ENCODE peak calls at places on chromosomes 13 and 19, in seven cellular contexts. Z is hepatocyte; N is AG04450; G is cardiac muscle cell; R is CD4-positive, alpha-beta T cell; D is body of pancreas; F is OCI-LY7. Q is an unnamed sample.

GRCh38 chr13:51230473-51231105 is 8.4 kb downstream of the FAM124A start:
- DNase-seq in Z (peak), N (no peak), G (peak), R (no peak), D (peak), F (no peak), Q (no peak)

GRCh38 chr19:16702123-16702522 is 17.5 kb upstream of the NWD1 start:
- DNase-seq in Z (peak), N (peak), G (peak), R (no peak), D (no peak), F (no peak), Q (no peak)

GRCh38 chr19:2561895-2562294 is 86.0 kb downstream of the GADD45B start:
- DNase-seq in Z (no peak), N (no peak), G (no peak), R (peak), D (no peak), F (peak), Q (no peak)

GRCh38 chr13:58992478-58993042 is 1171.2 kb downstream of the DIAPH3 start:
- DNase-seq in Z (no peak), N (no peak), G (no peak), R (no peak), D (no peak), F (no peak), Q (no peak)

GRCh38 chr13:91154954-91155353 is 192.5 kb upstream of the MIR17HG start:
- DNase-seq in Z (no peak), N (no peak), G (no peak), R (no peak), D (no peak), F (no peak), Q (no peak)

GRCh38 chr19:48487944-48488343 is 18.8 kb downstream of the CYTH2 start:
- DNase-seq in Z (no peak), N (no peak), G (no peak), R (no peak), D (peak), F (no peak), Q (no peak)

GRCh38 chr19:42152285-42152684 is 20.0 kb upstream of the POU2F2 start:
- DNase-seq in Z (no peak), N (no peak), G (no peak), R (no peak), D (peak), F (no peak), Q (no peak)

GRCh38 chr19:4083677-4084546 is 17.2 kb upstream of the ZBTB7A start:
- DNase-seq in Z (peak), N (no peak), G (no peak), R (no peak), D (no peak), F (peak), Q (no peak)

GRCh38 chr19:31135841-31136240 is 213.4 kb downstream of the TSHZ3 start:
- DNase-seq in Z (no peak), N (no peak), G (no peak), R (no peak), D (no peak), F (no peak), Q (no peak)

GRCh38 chr13:37616131-37616530 is 17.6 kb upstream of the POSTN start:
- DNase-seq in Z (no peak), N (no peak), G (no peak), R (no peak), D (no peak), F (no peak), Q (no peak)

GRCh38 chr19:44925114-44925891 is 10.9 kb downstream of the APOC1 start:
- DNase-seq in Z (peak), N (no peak), G (no peak), R (no peak), D (peak), F (no peak), Q (no peak)

GRCh38 chr19:2820112-2820702 is 539 bp downstream of the ZNF554 start:
- DNase-seq in Z (peak), N (no peak), G (peak), R (no peak), D (no peak), F (peak), Q (no peak)

GRCh38 chr13:39451860-39452301 is 151.1 kb downstream of the LHFPL6 start:
- DNase-seq in Z (no peak), N (no peak), G (peak), R (no peak), D (peak), F (peak), Q (no peak)

GRCh38 chr13:59745395-59745788 is 418.3 kb downstream of the DIAPH3 start:
- DNase-seq in Z (peak), N (peak), G (no peak), R (no peak), D (no peak), F (no peak), Q (no peak)

GRCh38 chr13:33751151-33751550 is 66.8 kb upstream of the RFC3 start:
- DNase-seq in Z (no peak), N (no peak), G (no peak), R (no peak), D (no peak), F (no peak), Q (no peak)

GRCh38 chr13:106176103-106176502 is 359.4 kb downstream of the EFNB2 start:
- DNase-seq in Z (no peak), N (no peak), G (no peak), R (no peak), D (no peak), F (no peak), Q (no peak)

GRCh38 chr13:85806553-85807175 is 7.4 kb upstream of the SLITRK6 start:
- DNase-seq in Z (peak), N (peak), G (peak), R (no peak), D (no peak), F (peak), Q (no peak)

GRCh38 chr19:5621311-5621944 is 1.1 kb downstream of the SAFB2 start:
- DNase-seq in Z (no peak), N (no peak), G (no peak), R (no peak), D (no peak), F (no peak), Q (no peak)

GRCh38 chr19:34134190-34135032 is 37.9 kb upstream of the LSM14A start:
- DNase-seq in Z (peak), N (peak), G (peak), R (peak), D (peak), F (peak), Q (peak)

GRCh38 chr19:2962018-2962670 is 15.2 kb upstream of the TLE6 start:
- DNase-seq in Z (peak), N (peak), G (peak), R (peak), D (peak), F (peak), Q (no peak)

GRCh38 chr13:74132768-74133656 is 1.2 kb downstream of the KLF12 start:
- DNase-seq in Z (peak), N (no peak), G (peak), R (peak), D (no peak), F (peak), Q (peak)

GRCh38 chr13:98233127-98233526 is 56.1 kb upstream of the RNF113B start:
- DNase-seq in Z (no peak), N (no peak), G (no peak), R (no peak), D (no peak), F (no peak), Q (no peak)

GRCh38 chr13:112761701-112762689 is 72.2 kb downstream of the ATP11A start:
- DNase-seq in Z (peak), N (no peak), G (peak), R (no peak), D (no peak), F (no peak), Q (no peak)

GRCh38 chr13:109914111-109914510 is 127.7 kb upstream of the IRS2 start:
- DNase-seq in Z (no peak), N (no peak), G (no peak), R (no peak), D (no peak), F (no peak), Q (no peak)

GRCh38 chr13:61111529-61111928 is 304.1 kb downstream of the PCDH20 start:
- DNase-seq in Z (no peak), N (no peak), G (no peak), R (no peak), D (no peak), F (no peak), Q (no peak)

GRCh38 chr13:113187263-113187669 is 21.2 kb downstream of the PCID2 start:
- DNase-seq in Z (peak), N (peak), G (no peak), R (no peak), D (peak), F (no peak), Q (no peak)

GRCh38 chr13:61880576-61881283 is 465.1 kb upstream of the PCDH20 start:
- DNase-seq in Z (peak), N (no peak), G (peak), R (no peak), D (no peak), F (peak), Q (no peak)

GRCh38 chr13:93409001-93409400 is 182.4 kb downstream of the GPC6 start:
- DNase-seq in Z (no peak), N (no peak), G (no peak), R (no peak), D (no peak), F (no peak), Q (no peak)

GRCh38 chr19:43429395-43429794 is 14.7 kb downstream of the TEX101 start:
- DNase-seq in Z (no peak), N (no peak), G (no peak), R (no peak), D (no peak), F (no peak), Q (no peak)

GRCh38 chr13:49287995-49288394 is 40.3 kb downstream of the CDADC1 start:
- DNase-seq in Z (no peak), N (no peak), G (no peak), R (no peak), D (no peak), F (no peak), Q (no peak)

GRCh38 chr13:99756281-99756680 is 215.3 kb downstream of the ZIC5 start:
- DNase-seq in Z (no peak), N (no peak), G (no peak), R (no peak), D (no peak), F (no peak), Q (no peak)

GRCh38 chr19:2887391-2887914 is 13.3 kb upstream of the ZNF57 start:
- DNase-seq in Z (peak), N (peak), G (peak), R (no peak), D (peak), F (peak), Q (no peak)

GRCh38 chr19:44657211-44657921 is 13.7 kb downstream of the PVR start:
- DNase-seq in Z (peak), N (no peak), G (peak), R (peak), D (peak), F (peak), Q (peak)

GRCh38 chr13:114106991-114107685 is 25.3 kb downstream of the RASA3 start:
- DNase-seq in Z (no peak), N (no peak), G (no peak), R (no peak), D (peak), F (no peak), Q (no peak)

GRCh38 chr13:112171570-112171965 is 104.6 kb downstream of the SOX1 start:
- DNase-seq in Z (no peak), N (no peak), G (no peak), R (no peak), D (no peak), F (no peak), Q (no peak)

DNA sequence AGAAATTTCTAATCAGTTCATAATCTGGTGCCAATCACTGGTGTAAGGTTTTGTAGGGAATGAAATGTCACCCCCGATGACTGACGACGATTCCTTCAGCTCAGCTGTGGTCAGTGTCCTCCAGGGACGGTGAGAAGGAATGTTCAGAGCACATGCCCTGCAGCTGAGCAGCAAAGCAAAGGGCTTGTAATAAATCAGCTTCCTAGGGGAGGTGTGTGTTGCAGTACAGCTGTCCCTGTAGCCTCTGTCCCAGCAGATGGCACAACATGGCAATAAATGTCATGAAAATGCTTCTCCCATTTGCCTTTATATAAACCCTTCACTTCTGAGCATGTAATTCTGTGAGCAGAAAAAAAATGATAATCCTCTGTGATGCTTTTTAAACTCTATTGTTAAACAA is 102.4 kb downstream of the FAM216B start:
- DNase-seq in Z (peak), N (no peak), G (peak), R (no peak), D (peak), F (no peak), Q (no peak)
- TF ChIP-seq CTCF in Z (peak), N (no peak), G (no peak), R (no peak), D (no peak), F (no peak), Q (no peak)

GRCh38 chr13:42354246-42355117 is 82.5 kb downstream of the AKAP11 start:
- DNase-seq in Z (peak), N (peak), G (peak), R (peak), D (no peak), F (peak), Q (no peak)
- TF ChIP-seq CTCF in Z (peak), N (peak), G (peak), R (no peak), D (no peak), F (no peak), Q (no peak)

DNA sequence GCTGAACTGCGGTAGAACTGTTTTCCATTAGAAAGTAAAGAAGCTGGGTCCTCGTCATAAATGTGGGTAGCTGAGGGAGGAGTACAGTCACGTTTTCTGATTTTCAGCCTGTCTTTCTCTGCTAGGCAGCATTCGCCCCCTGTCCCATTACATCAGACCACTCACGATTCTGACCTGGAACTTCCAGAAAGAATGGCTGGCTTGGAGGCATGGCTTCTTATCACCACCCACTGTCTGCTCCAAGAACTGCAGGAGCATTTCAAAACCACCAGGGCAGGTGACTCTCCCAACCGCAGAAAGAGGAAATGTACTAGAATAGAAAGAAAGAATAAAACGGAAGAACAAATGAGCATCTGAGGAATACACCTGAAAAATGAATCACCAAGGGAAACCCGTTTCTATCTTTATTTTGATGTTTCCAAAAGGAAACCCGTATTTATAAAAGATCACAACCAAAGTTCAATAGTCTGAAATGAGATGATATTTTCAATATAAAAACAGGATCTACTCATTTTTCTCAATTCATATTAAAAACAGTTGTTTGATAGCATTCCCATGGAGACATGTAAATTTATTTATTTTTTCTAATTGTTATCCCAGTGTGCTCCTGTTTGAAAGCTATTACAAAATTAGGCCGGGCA is 22.1 kb upstream of the POMP start:
- DNase-seq in Z (peak), N (peak), G (peak), R (peak), D (peak), F (peak), Q (no peak)
- TF ChIP-seq CTCF in Z (peak), N (peak), G (peak), R (peak), D (peak), F (peak), Q (peak)

GRCh38 chr13:101242720-101243119 is 173.6 kb downstream of the NALCN start:
- DNase-seq in Z (no peak), N (no peak), G (no peak), R (no peak), D (no peak), F (no peak), Q (no peak)
- TF ChIP-seq CTCF in Z (no peak), N (no peak), G (no peak), R (no peak), D (no peak), F (no peak), Q (no peak)

GRCh38 chr19:50249636-50250035 is 46.2 kb downstream of the MYH14 start:
- DNase-seq in Z (no peak), N (no peak), G (no peak), R (no peak), D (no peak), F (no peak), Q (no peak)

GRCh38 chr19:50255115-50255514 is 51.7 kb downstream of the MYH14 start:
- DNase-seq in Z (no peak), N (no peak), G (no peak), R (no peak), D (no peak), F (peak), Q (no peak)

GRCh38 chr19:50252887-50253268 is 49.5 kb downstream of the MYH14 start:
- DNase-seq in Z (no peak), N (no peak), G (no peak), R (no peak), D (no peak), F (no peak), Q (no peak)

GRCh38 chr19:50250450-50251136 is 47.2 kb downstream of the MYH14 start:
- DNase-seq in Z (no peak), N (no peak), G (no peak), R (no peak), D (no peak), F (no peak), Q (no peak)

DNA sequence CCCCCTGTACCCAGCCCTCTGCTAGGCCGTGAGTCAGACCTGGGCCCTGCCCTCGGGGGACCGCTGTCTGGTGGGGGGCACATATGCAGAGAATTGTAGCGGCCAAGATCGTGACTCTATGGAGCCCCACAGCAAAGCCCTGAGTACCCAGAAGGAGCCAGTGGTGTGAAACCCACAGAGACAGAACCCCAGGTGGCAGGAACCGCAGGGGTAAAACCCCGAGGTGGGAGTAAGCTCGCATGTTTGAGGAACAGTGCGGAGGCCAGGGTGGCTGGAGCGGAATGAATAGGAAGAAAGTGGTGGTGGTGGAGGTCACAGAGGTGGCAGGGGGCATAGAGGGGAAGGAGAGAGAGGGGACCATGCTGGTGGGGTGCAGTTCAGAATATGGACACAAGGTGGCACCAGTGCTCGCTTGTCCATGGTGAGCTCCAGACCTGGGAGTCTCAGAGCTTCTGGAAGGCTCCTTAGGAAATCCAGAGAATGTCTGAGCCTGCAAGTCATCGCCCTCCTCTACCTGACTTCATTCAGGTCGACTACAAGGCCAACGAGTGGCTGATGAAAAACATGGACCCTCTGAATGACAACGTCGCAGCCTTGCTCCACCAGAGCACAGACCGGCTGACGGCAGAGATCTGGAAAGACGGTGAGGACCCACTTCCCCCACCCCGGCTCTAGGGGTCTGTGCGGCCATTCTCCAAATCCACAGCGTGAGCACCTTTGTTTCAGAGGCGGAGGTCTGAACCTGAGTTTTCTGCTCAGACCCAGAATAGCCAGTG is 48.9 kb downstream of the MYH14 start:
- DNase-seq in Z (no peak), N (no peak), G (no peak), R (peak), D (no peak), F (peak), Q (no peak)
- TF ChIP-seq CTCF in Z (peak), N (peak), G (peak), R (peak), D (peak), F (peak), Q (peak)

Q was measured in mesothelial cell of epicardium.